ENCODE peak calls at places on chromosomes 11 and 22, in eight cellular contexts. H is GM23338, D is stomach, Y is transverse colon, K is Panc1, W is upper lobe of left lung, J is prostate gland, T is HCT116. Z is an unnamed sample. For H3K27me3, the result is how much of the 10 kb centered on the place peaks cover.

GRCh38 chr11:68855205-68855978 is 13.7 kb upstream of the CPT1A start:
- DNase-seq in Y (peak), W (peak), K (no peak), J (peak), T (no peak), H (peak), D (no peak), Z (no peak)

GRCh38 chr11:20963596-20963995 is 294.2 kb downstream of the NELL1 start:
- DNase-seq in H (no peak), J (no peak), K (no peak), T (no peak), Y (no peak), W (no peak), D (no peak), Z (no peak)

GRCh38 chr11:17063171-17064002 is 14.1 kb downstream of the RPS13 start:
- DNase-seq in J (peak), D (peak), H (peak), Y (peak), T (peak), K (peak), W (peak), Z (no peak)

GRCh38 chr11:32420937-32421532 is 14.3 kb downstream of the WT1 start:
- DNase-seq in K (no peak), D (no peak), Y (no peak), T (no peak), J (no peak), W (no peak), H (no peak), Z (no peak)

GRCh38 chr22:46349681-46350080 is 14.2 kb downstream of the TRMU start:
- DNase-seq in T (no peak), J (no peak), D (no peak), H (no peak), K (no peak), W (no peak), Y (no peak), Z (no peak)

GRCh38 chr11:102451693-102452460 is 688 bp downstream of the TMEM123 start:
- DNase-seq in J (peak), H (peak), T (no peak), W (peak), D (peak), Y (peak), K (no peak), Z (peak)

GRCh38 chr11:110433393-110434333 is 3.9 kb downstream of the FDX1 start:
- DNase-seq in Y (no peak), W (no peak), T (no peak), J (no peak), H (peak), D (no peak), K (no peak), Z (no peak)

GRCh38 chr11:76834151-76834550 is 26.6 kb upstream of the ACER3 start:
- DNase-seq in Y (no peak), D (no peak), J (no peak), H (no peak), T (no peak), K (no peak), W (no peak), Z (no peak)

GRCh38 chr11:85099522-85099921 is 527.6 kb downstream of the DLG2 start:
- DNase-seq in H (no peak), J (no peak), T (no peak), K (no peak), Y (no peak), D (no peak), W (no peak), Z (no peak)

GRCh38 chr11:110092577-110093406 is at the start of gene ZC3H12C:
- DNase-seq in K (peak), T (peak), J (peak), Y (peak), D (peak), W (peak), H (peak), Z (peak)

GRCh38 chr22:37178350-37179125 is 9.5 kb downstream of the C1QTNF6 start:
- DNase-seq in J (no peak), T (no peak), K (no peak), Y (peak), D (peak), H (no peak), W (no peak), Z (peak)

GRCh38 chr11:77172666-77172982 is 44.6 kb downstream of the MYO7A start:
- DNase-seq in H (no peak), T (no peak), W (peak), Y (no peak), K (no peak), D (no peak), J (no peak), Z (no peak)

GRCh38 chr22:19516378-19517170 is 7.6 kb downstream of the CLDN5 start:
- DNase-seq in H (no peak), K (no peak), T (no peak), Y (no peak), D (no peak), J (no peak), W (no peak), Z (no peak)

GRCh38 chr11:94134651-94135512 is 6.2 kb downstream of the PANX1 start:
- DNase-seq in W (no peak), K (peak), J (no peak), Y (peak), H (no peak), T (no peak), D (peak), Z (no peak)

GRCh38 chr11:130088217-130088616 is 18.5 kb downstream of the APLP2 start:
- DNase-seq in T (no peak), W (no peak), K (no peak), J (no peak), Y (no peak), D (no peak), H (no peak), Z (no peak)

GRCh38 chr22:37033605-37034430 is 14.3 kb downstream of the MPST start:
- DNase-seq in H (no peak), W (no peak), J (no peak), D (no peak), Y (peak), T (no peak), K (no peak), Z (no peak)

GRCh38 chr11:43222215-43222614 is 89.6 kb upstream of the API5 start:
- DNase-seq in J (no peak), Y (no peak), D (no peak), H (peak), T (no peak), W (no peak), K (no peak), Z (no peak)

GRCh38 chr11:68890490-68891231 is 13.0 kb downstream of the MRPL21 start:
- DNase-seq in J (peak), D (peak), W (peak), K (no peak), T (no peak), Y (peak), H (no peak), Z (peak)

GRCh38 chr11:75189911-75190310 is 39.0 kb downstream of the SLCO2B1 start:
- DNase-seq in W (no peak), K (no peak), D (no peak), J (no peak), Y (no peak), T (no peak), H (no peak), Z (no peak)
- H3K27me3 ChIP-seq in W (under half), K (under half), D (under half), J (under half), Y (under half), T (under half), H (under half), Z (under half)

DNA sequence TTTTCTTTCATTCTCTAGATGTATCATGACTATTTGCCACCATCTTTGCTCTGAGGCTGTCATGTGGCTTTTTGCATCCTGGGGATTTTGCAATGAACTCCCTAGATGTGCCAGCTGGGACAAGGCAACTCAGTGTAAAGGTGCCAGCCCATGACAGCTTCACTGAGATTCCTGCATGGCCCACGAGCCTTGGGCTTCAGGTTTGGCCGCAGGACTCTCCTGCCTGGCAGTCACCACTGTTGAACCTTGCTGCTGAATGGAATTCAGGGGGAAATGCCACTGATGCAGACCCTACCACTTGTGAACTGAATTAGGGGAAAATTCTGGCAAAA is 385.2 kb downstream of the SOX6 start:
- DNase-seq in Y (no peak), K (no peak), W (no peak), T (no peak), H (no peak), D (no peak), J (no peak), Z (no peak)
- TF ChIP-seq POLR2AphosphoS5 in Y (no peak), K (no peak), W (no peak), T (no peak), H (no peak), D (no peak), J (no peak), Z (no peak)

GRCh38 chr11:111702623-111703022 is 63.6 kb downstream of the PPP2R1B start:
- DNase-seq in D (no peak), K (no peak), J (no peak), W (no peak), H (no peak), T (no peak), Y (no peak), Z (no peak)
- H3K27ac ChIP-seq in D (peak), K (no peak), J (no peak), W (no peak), H (no peak), T (no peak), Y (no peak), Z (no peak)

GRCh38 chr22:31828739-31829138 is 74.9 kb downstream of the DEPDC5 start:
- DNase-seq in T (no peak), K (no peak), Y (no peak), H (no peak), W (no peak), J (no peak), D (no peak), Z (no peak)
- H3K27me3 ChIP-seq in T (under half), K (under half), Y (under half), H (under half), W (under half), J (under half), D (under half), Z (under half)

DNA sequence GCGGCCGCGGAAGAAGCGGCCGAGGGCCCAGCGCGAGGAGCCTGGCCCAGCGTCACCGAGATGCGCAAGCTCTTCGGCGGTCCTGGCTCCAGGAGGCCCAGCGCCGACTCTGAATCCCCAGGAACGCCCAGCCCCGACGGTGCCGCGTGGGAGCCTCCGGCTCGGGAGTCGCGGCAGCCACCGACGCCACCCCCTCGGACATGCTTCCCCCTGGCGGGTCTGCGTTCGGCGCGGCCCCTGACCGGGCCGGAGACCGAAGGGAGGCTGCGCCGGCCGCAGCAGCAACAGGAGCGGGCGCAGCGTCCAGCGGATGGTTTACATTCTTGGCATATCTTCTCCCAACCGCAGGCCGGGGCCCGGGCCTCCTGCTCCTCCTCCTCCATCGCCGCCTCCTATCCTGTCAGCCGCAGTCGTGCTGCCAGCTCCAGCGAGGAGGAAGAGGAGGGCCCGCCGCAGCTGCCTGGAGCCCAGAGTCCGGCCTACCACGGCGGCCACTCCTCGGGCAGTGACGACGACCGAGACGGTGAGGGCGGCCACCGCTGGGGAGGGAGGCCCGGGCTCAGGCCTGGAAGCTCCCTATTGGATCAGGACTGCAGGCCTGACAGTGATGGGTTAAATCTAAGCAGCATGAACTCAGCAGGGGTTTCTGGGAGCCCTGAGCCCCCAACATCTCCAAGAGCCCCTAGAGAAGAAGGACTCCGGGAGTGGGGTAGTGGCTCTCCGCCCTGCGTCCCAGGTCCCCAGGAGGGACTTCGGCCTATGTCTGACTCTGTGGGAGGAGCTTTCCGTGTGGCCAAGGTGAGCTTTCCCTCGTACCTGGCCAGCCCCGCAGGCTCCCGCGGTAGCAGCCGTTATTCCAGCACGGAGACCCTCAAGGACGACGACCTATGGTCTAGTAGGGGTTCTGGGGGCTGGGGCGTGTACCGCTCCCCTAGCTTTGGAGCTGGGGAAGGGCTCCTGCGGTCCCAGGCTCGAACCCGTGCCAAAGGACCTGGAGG is 1.2 kb downstream of the ARHGEF17 start:
- DNase-seq in J (peak), T (peak), D (peak), K (no peak), H (peak), Y (peak), W (peak), Z (peak)
- TF ChIP-seq POLR2AphosphoS5 in J (peak), T (peak), D (peak), K (peak), H (peak), Y (peak), W (peak), Z (peak)

GRCh38 chr11:36278531-36279245 is 10.5 kb downstream of the COMMD9 start:
- DNase-seq in J (no peak), D (no peak), H (peak), K (no peak), Y (no peak), W (no peak), T (no peak), Z (no peak)

GRCh38 chr11:36281850-36282249 is 7.4 kb downstream of the COMMD9 start:
- DNase-seq in Y (no peak), T (no peak), J (no peak), K (no peak), W (no peak), D (no peak), H (no peak), Z (no peak)

GRCh38 chr11:36282926-36283325 is 6.3 kb downstream of the COMMD9 start:
- DNase-seq in T (no peak), Y (no peak), H (no peak), W (no peak), D (no peak), J (no peak), K (no peak), Z (no peak)

GRCh38 chr11:36280531-36280930 is 8.7 kb downstream of the COMMD9 start:
- DNase-seq in W (no peak), Y (no peak), J (no peak), T (no peak), H (no peak), D (no peak), K (no peak), Z (no peak)
- H3K27ac ChIP-seq in W (no peak), Y (no peak), J (no peak), T (no peak), H (no peak), D (no peak), K (no peak), Z (no peak)

DNA sequence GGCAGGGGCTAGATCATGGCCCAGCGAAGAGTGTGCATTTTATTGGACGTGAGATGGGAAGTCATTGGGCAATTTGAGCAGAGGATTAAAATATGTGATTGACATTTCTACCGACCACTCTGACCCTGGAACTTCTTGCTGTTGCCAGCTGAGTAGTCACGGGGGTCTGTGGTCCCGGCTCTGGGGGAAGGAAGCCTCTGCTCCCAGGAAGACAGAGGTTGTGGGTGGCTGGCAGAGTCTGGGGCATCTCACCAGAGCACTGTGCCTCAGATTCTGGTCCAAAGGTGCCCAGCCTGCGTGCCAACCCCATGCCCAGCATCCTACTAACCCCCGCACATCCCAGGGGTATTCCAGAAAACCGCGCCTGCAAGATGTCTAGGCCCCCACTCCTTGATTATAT is 25.1 kb upstream of the LMO1 start:
- DNase-seq in H (no peak), K (no peak), T (no peak), D (no peak), W (no peak), J (no peak), Y (no peak), Z (no peak)
- H3K27me3 ChIP-seq in H (under half), K (under half), T (under half), D (under half), W (under half), J (under half), Y (under half), Z (under half)

GRCh38 chr11:27496461-27496860 is 10.1 kb downstream of the LIN7C start:
- DNase-seq in W (no peak), K (no peak), Y (no peak), T (no peak), J (no peak), H (no peak), D (no peak), Z (no peak)
- TF ChIP-seq POLR2AphosphoS5 in W (no peak), K (no peak), Y (no peak), T (no peak), J (no peak), H (no peak), D (no peak), Z (no peak)

DNA sequence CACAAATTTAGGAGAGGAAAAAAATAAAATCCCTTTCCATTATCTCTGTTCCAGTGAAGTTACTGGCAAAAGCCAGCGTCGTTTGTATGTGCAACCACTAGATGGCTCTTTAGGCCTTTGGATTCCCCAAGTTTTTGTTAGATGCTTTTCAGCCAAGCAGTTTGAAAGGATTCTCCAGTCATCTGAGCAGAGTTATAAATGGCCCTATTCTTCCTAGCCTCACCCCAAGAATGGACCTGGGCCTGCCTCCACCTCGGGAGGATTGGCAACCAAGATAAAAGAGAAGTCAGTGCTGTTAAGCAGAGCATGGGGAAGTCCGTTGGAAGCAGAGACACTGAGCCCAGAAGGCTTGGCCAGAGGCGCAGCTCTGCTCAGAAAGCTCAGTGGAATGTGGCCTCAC is 15.4 kb downstream of the FAM181B start:
- DNase-seq in J (no peak), K (peak), Y (no peak), H (peak), T (peak), D (no peak), W (no peak), Z (peak)
- H3K27ac ChIP-seq in J (no peak), K (no peak), Y (no peak), H (no peak), T (no peak), D (no peak), W (no peak), Z (no peak)

Z was measured in breast epithelium.